ENCODE peak calls at places on chromosomes 16 and 17, in ten cellular contexts. X, W, O, C, F, L, Z, A, U and G are unnamed samples. For H3K4me1, the result is how much of the 10 kb centered on the place peaks cover.

GRCh38 chr17:80859004-80859941 is 132.4 kb upstream of the CHMP6 start:
- DNase-seq in X (peak), W (peak), O (peak), C (peak), F (peak), L (peak), Z (peak), A (peak), U (peak), G (no peak)

GRCh38 chr17:3040882-3041281 is 22.5 kb downstream of the OR1D5 start:
- DNase-seq in X (no peak), W (no peak), O (no peak), C (no peak), F (no peak), L (no peak), Z (no peak), A (no peak), U (no peak), G (peak)

GRCh38 chr16:85798901-85799496 is 345 bp downstream of the EMC8 start:
- DNase-seq in X (peak), W (peak), O (no peak), C (no peak), F (peak), L (peak), Z (no peak), A (no peak), U (peak), G (no peak)

GRCh38 chr17:6510321-6511023 is 45.9 kb downstream of the PITPNM3 start:
- DNase-seq in X (no peak), W (peak), O (no peak), C (no peak), F (peak), L (no peak), Z (no peak), A (no peak), U (no peak), G (no peak)

GRCh38 chr16:57951204-57951960 is 19.5 kb downstream of the CNGB1 start:
- DNase-seq in X (no peak), W (no peak), O (no peak), C (no peak), F (no peak), L (no peak), Z (no peak), A (no peak), U (no peak), G (no peak)

GRCh38 chr16:83206426-83206825 is 579.7 kb downstream of the CDH13 start:
- DNase-seq in X (no peak), W (no peak), O (no peak), C (no peak), F (no peak), L (no peak), Z (no peak), A (no peak), U (no peak), G (no peak)

GRCh38 chr17:11251561-11252107 is 10.6 kb downstream of the SHISA6 start:
- DNase-seq in X (no peak), W (no peak), O (no peak), C (no peak), F (no peak), L (no peak), Z (no peak), A (no peak), U (no peak), G (no peak)

GRCh38 chr17:7858487-7858832 is 657 bp downstream of the CYB5D1 start:
- DNase-seq in X (peak), W (peak), O (no peak), C (peak), F (peak), L (peak), Z (peak), A (peak), U (peak), G (no peak)

GRCh38 chr17:50206604-50207293 is 5.3 kb upstream of the COL1A1 start:
- DNase-seq in X (peak), W (peak), O (peak), C (peak), F (no peak), L (peak), Z (peak), A (peak), U (no peak), G (no peak)

GRCh38 chr17:62366191-62366590 is 14.2 kb upstream of the EFCAB3 start:
- DNase-seq in X (no peak), W (no peak), O (no peak), C (no peak), F (no peak), L (no peak), Z (no peak), A (no peak), U (no peak), G (no peak)

GRCh38 chr17:3693829-3694231 is 2.1 kb downstream of the P2RX5 start:
- DNase-seq in X (no peak), W (no peak), O (no peak), C (no peak), F (no peak), L (no peak), Z (no peak), A (no peak), U (no peak), G (no peak)

GRCh38 chr17:7260151-7260550 is 2.1 kb downstream of the CLDN7 start:
- DNase-seq in X (no peak), W (no peak), O (no peak), C (no peak), F (no peak), L (no peak), Z (no peak), A (no peak), U (no peak), G (no peak)

GRCh38 chr16:78556421-78556820 is 457.0 kb downstream of the WWOX start:
- DNase-seq in X (no peak), W (no peak), O (no peak), C (no peak), F (no peak), L (no peak), Z (no peak), A (no peak), U (no peak), G (no peak)

GRCh38 chr17:7886227-7887037 is 2.2 kb upstream of the CHD3 start:
- DNase-seq in X (peak), W (peak), O (no peak), C (peak), F (peak), L (peak), Z (peak), A (no peak), U (peak), G (peak)

GRCh38 chr16:50360033-50360778 is 8.6 kb downstream of the BRD7 start:
- DNase-seq in X (no peak), W (peak), O (peak), C (no peak), F (no peak), L (no peak), Z (no peak), A (no peak), U (no peak), G (no peak)

GRCh38 chr17:10041287-10041612 is 136.2 kb upstream of the RCVRN start:
- DNase-seq in X (no peak), W (no peak), O (no peak), C (no peak), F (peak), L (no peak), Z (no peak), A (no peak), U (peak), G (no peak)

GRCh38 chr17:31416503-31416923 is 25.0 kb downstream of the RAB11FIP4 start:
- DNase-seq in X (no peak), W (peak), O (no peak), C (peak), F (no peak), L (no peak), Z (peak), A (peak), U (no peak), G (no peak)

GRCh38 chr17:2982854-2983636 is 80.4 kb downstream of the OR1D5 start:
- DNase-seq in X (peak), W (peak), O (peak), C (no peak), F (peak), L (no peak), Z (no peak), A (peak), U (peak), G (no peak)

GRCh38 chr17:37358830-37359681 is 16.7 kb upstream of the C17orf78 start:
- DNase-seq in X (peak), W (peak), O (peak), C (peak), F (peak), L (peak), Z (peak), A (peak), U (peak), G (peak)

GRCh38 chr16:68035227-68035626 is 12.1 kb downstream of the DUS2 start:
- DNase-seq in X (no peak), W (no peak), O (no peak), C (no peak), F (no peak), L (no peak), Z (no peak), A (no peak), U (no peak), G (no peak)

GRCh38 chr16:48383877-48384304 is 1.3 kb downstream of the SIAH1 start:
- DNase-seq in X (peak), W (no peak), O (peak), C (no peak), F (peak), L (no peak), Z (peak), A (no peak), U (peak), G (no peak)

GRCh38 chr16:56589141-56590039 is at the start of gene MT3:
- DNase-seq in X (peak), W (no peak), O (peak), C (peak), F (peak), L (no peak), Z (peak), A (no peak), U (peak), G (no peak)

GRCh38 chr17:76725580-76726230 is 701 bp downstream of the JMJD6 start:
- DNase-seq in X (peak), W (peak), O (peak), C (no peak), F (peak), L (peak), Z (peak), A (peak), U (peak), G (no peak)

GRCh38 chr16:5633845-5634440 is 536.3 kb upstream of the EEF2KMT start:
- DNase-seq in X (no peak), W (peak), O (no peak), C (peak), F (no peak), L (no peak), Z (peak), A (no peak), U (peak), G (no peak)

GRCh38 chr17:10073026-10073425 is 125.4 kb downstream of the GAS7 start:
- DNase-seq in X (no peak), W (no peak), O (no peak), C (no peak), F (no peak), L (no peak), Z (no peak), A (no peak), U (no peak), G (no peak)

GRCh38 chr17:58324409-58325288 is 3.9 kb downstream of the TSPOAP1 start:
- DNase-seq in X (no peak), W (peak), O (no peak), C (peak), F (peak), L (no peak), Z (peak), A (no peak), U (no peak), G (no peak)

GRCh38 chr16:4825196-4825595 is 21.9 kb downstream of the GLYR1 start:
- DNase-seq in X (no peak), W (no peak), O (no peak), C (no peak), F (no peak), L (no peak), Z (no peak), A (peak), U (no peak), G (no peak)

GRCh38 chr17:17840751-17841591 is 4.2 kb upstream of the SREBF1 start:
- DNase-seq in X (no peak), W (peak), O (no peak), C (peak), F (peak), L (peak), Z (no peak), A (no peak), U (no peak), G (no peak)

GRCh38 chr16:8627456-8627855 is 6.0 kb downstream of the METTL22 start:
- DNase-seq in X (no peak), W (no peak), O (no peak), C (no peak), F (no peak), L (no peak), Z (no peak), A (no peak), U (no peak), G (no peak)
- H3K4me1 ChIP-seq in X (under half), W (under half), O (under half), C (under half), F (under half), L (under half), Z (under half), A (under half), U (under half), G (under half)

GRCh38 chr17:78731904-78732303 is 50.2 kb downstream of the CYTH1 start:
- DNase-seq in X (no peak), W (no peak), O (no peak), C (no peak), F (no peak), L (no peak), Z (no peak), A (no peak), U (no peak), G (no peak)
- H3K4me1 ChIP-seq in X (under half), W (under half), O (under half), C (under half), F (under half), L (under half), Z (under half), A (half or more), U (under half), G (half or more)

GRCh38 chr17:82528484-82529265 is 9.1 kb downstream of the FOXK2 start:
- DNase-seq in X (peak), W (peak), O (peak), C (peak), F (peak), L (no peak), Z (no peak), A (peak), U (peak), G (no peak)

GRCh38 chr17:82527893-82528292 is 8.4 kb downstream of the FOXK2 start:
- DNase-seq in X (no peak), W (no peak), O (no peak), C (no peak), F (no peak), L (no peak), Z (no peak), A (no peak), U (no peak), G (no peak)

GRCh38 chr17:82524540-82524939 is 5.0 kb downstream of the FOXK2 start:
- DNase-seq in X (no peak), W (no peak), O (no peak), C (no peak), F (no peak), L (no peak), Z (no peak), A (no peak), U (no peak), G (no peak)

GRCh38 chr17:82529914-82530300 is 10.4 kb downstream of the FOXK2 start:
- DNase-seq in X (no peak), W (no peak), O (no peak), C (no peak), F (no peak), L (no peak), Z (no peak), A (no peak), U (no peak), G (no peak)

GRCh38 chr17:82525712-82526111 is 6.2 kb downstream of the FOXK2 start:
- DNase-seq in X (no peak), W (no peak), O (no peak), C (no peak), F (no peak), L (no peak), Z (no peak), A (no peak), U (no peak), G (no peak)
- H3K4me1 ChIP-seq in X (under half), W (under half), O (under half), C (under half), F (under half), L (under half), Z (under half), A (half or more), U (under half), G (half or more)

DNA sequence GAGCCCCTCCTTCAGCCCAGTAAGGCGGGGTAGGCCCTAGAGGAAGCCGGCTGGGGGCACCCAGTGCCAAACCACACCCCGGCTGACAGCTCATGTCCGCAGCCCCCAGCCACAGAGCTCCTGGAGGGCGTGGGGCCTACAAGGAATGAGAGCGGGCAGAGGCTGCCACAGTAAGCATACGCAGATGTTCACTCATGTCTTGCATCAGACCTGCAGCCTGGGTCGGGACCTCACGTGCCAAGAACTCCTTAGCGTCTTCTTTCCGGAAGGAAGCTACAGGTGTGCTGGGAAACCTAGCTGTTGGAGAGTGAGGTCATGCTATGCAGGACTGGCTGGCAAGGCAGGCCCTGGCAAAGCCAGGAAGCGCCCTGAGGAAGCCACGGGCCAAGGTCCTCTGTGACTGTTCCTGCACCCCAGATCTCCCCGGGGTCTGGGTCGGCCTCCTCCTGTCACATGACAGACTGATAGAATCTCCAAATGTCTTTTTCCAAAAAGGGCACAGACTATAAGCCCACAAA is 1.6 kb downstream of the ZNF598 start:
- DNase-seq in X (peak), W (peak), O (no peak), C (no peak), F (no peak), L (no peak), Z (no peak), A (peak), U (no peak), G (no peak)
- H3K4me1 ChIP-seq in X (under half), W (under half), O (under half), C (under half), F (under half), L (under half), Z (under half), A (half or more), U (half or more), G (half or more)

GRCh38 chr17:29881256-29881655 is 48.8 kb downstream of the SSH2 start:
- DNase-seq in X (no peak), W (no peak), O (no peak), C (no peak), F (no peak), L (no peak), Z (no peak), A (no peak), U (no peak), G (no peak)

GRCh38 chr17:29880031-29880430 is 50.0 kb downstream of the SSH2 start:
- DNase-seq in X (no peak), W (no peak), O (no peak), C (no peak), F (no peak), L (no peak), Z (no peak), A (no peak), U (no peak), G (no peak)

GRCh38 chr17:29883497-29883896 is 46.5 kb downstream of the SSH2 start:
- DNase-seq in X (no peak), W (peak), O (no peak), C (no peak), F (no peak), L (no peak), Z (no peak), A (no peak), U (no peak), G (no peak)

GRCh38 chr17:29884995-29885394 is 45.0 kb downstream of the SSH2 start:
- DNase-seq in X (no peak), W (no peak), O (no peak), C (no peak), F (no peak), L (no peak), Z (no peak), A (no peak), U (no peak), G (no peak)
- H3K4me1 ChIP-seq in X (under half), W (under half), O (under half), C (under half), F (under half), L (under half), Z (under half), A (under half), U (under half), G (under half)

GRCh38 chr16:1596516-1596915 is 15.4 kb downstream of the IFT140 start:
- DNase-seq in X (no peak), W (no peak), O (no peak), C (no peak), F (no peak), L (no peak), Z (no peak), A (no peak), U (no peak), G (no peak)
- H3K4me1 ChIP-seq in X (under half), W (under half), O (under half), C (under half), F (under half), L (under half), Z (under half), A (under half), U (under half), G (under half)

GRCh38 chr16:52439171-52439701 is 107.7 kb downstream of the TOX3 start:
- DNase-seq in X (no peak), W (no peak), O (no peak), C (no peak), F (no peak), L (no peak), Z (no peak), A (no peak), U (no peak), G (no peak)
- H3K4me1 ChIP-seq in X (under half), W (under half), O (under half), C (under half), F (under half), L (under half), Z (under half), A (under half), U (under half), G (under half)

GRCh38 chr17:40342575-40343058 is 21.9 kb downstream of the GJD3 start:
- DNase-seq in X (peak), W (no peak), O (no peak), C (no peak), F (no peak), L (no peak), Z (no peak), A (no peak), U (no peak), G (no peak)
- H3K4me1 ChIP-seq in X (under half), W (under half), O (under half), C (half or more), F (under half), L (under half), Z (half or more), A (half or more), U (half or more), G (half or more)

GRCh38 chr17:39199673-39199985 is 454 bp upstream of the RPL19 start:
- DNase-seq in X (no peak), W (no peak), O (no peak), C (no peak), F (no peak), L (no peak), Z (peak), A (no peak), U (no peak), G (no peak)

GRCh38 chr17:39197380-39198185 is at the start of gene CACNB1:
- DNase-seq in X (peak), W (peak), O (peak), C (peak), F (peak), L (peak), Z (peak), A (peak), U (peak), G (no peak)

GRCh38 chr17:39200957-39201510 is 951 bp downstream of the RPL19 start:
- DNase-seq in X (no peak), W (no peak), O (no peak), C (no peak), F (no peak), L (no peak), Z (no peak), A (no peak), U (no peak), G (no peak)

GRCh38 chr17:39198186-39198566 is 707 bp upstream of the CACNB1 start:
- DNase-seq in X (no peak), W (no peak), O (peak), C (peak), F (no peak), L (no peak), Z (no peak), A (no peak), U (no peak), G (no peak)

GRCh38 chr17:39199986-39200879 is at the start of gene RPL19:
- DNase-seq in X (peak), W (peak), O (peak), C (peak), F (peak), L (peak), Z (peak), A (peak), U (peak), G (peak)
- H3K4me1 ChIP-seq in X (under half), W (under half), O (under half), C (under half), F (under half), L (under half), Z (under half), A (half or more), U (under half), G (half or more)